ENCODE peak calls at places on chromosomes 2 and 18, in seven cellular contexts. P is fibroblast of lung, T is mammary epithelial cell, S is K562, Q is H1, A is neural progenitor cell, L is endothelial cell of umbilical vein. D is an unnamed sample. For H3K9me3, the result is how much of the 10 kb centered on the place peaks cover.

GRCh38 chr2:211405036-211405435 is 848.6 kb downstream of the CPS1 start:
- DNase-seq in P (no peak), T (no peak), S (no peak), Q (no peak), A (no peak), L (no peak), D (no peak)

GRCh38 chr2:241835605-241836004 is 23.1 kb downstream of the PDCD1 start:
- DNase-seq in P (peak), T (no peak), S (no peak), Q (no peak), A (no peak), L (no peak), D (peak)

GRCh38 chr2:8030694-8031303 is 651.1 kb upstream of the ID2 start:
- DNase-seq in P (no peak), T (peak), S (no peak), Q (no peak), A (no peak), L (no peak), D (no peak)

GRCh38 chr2:232502513-232502900 is 14.9 kb upstream of the ECEL1 start:
- DNase-seq in P (no peak), T (no peak), S (no peak), Q (no peak), A (no peak), L (no peak), D (no peak)

GRCh38 chr2:168060956-168061750 is 186.2 kb downstream of the STK39 start:
- DNase-seq in P (peak), T (peak), S (no peak), Q (no peak), A (no peak), L (no peak), D (peak)

GRCh38 chr2:241069821-241070281 is 32.2 kb downstream of the MTERF4 start:
- DNase-seq in P (no peak), T (no peak), S (no peak), Q (no peak), A (no peak), L (no peak), D (no peak)

GRCh38 chr18:45556217-45556616 is 59.1 kb upstream of the SLC14A2 start:
- DNase-seq in P (no peak), T (no peak), S (peak), Q (no peak), A (no peak), L (no peak), D (no peak)

GRCh38 chr2:152134488-152135280 is 35.8 kb upstream of the CACNB4 start:
- DNase-seq in P (peak), T (peak), S (peak), Q (no peak), A (no peak), L (peak), D (peak)

GRCh38 chr18:22700920-22701319 is 232.2 kb upstream of the RBBP8 start:
- DNase-seq in P (no peak), T (no peak), S (no peak), Q (no peak), A (no peak), L (no peak), D (no peak)

DNA sequence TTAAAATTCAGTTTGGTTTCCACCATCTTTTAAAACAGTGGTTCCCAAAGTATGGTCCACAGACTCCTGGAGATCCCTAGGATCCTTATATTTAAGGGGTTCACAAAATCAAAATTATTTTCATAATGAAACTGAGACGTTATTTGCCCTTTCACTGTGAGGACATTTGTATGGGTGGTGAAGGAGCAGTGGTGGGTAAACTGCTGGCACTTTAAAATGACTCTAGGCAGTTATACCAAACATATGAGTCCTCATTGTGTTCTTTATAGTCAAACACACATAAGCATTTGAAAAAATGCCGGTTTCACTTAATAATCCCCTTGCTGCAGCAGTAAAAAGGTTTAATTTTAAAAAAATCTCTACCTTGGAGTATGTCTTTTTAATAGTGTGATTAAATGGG is 7.2 kb downstream of the SMAD4 start:
- DNase-seq in P (no peak), T (no peak), S (no peak), Q (no peak), A (no peak), L (no peak), D (no peak)
- H3K9ac ChIP-seq in P (no peak), T (no peak), S (no peak), Q (no peak), A (no peak), L (no peak), D (no peak)

DNA sequence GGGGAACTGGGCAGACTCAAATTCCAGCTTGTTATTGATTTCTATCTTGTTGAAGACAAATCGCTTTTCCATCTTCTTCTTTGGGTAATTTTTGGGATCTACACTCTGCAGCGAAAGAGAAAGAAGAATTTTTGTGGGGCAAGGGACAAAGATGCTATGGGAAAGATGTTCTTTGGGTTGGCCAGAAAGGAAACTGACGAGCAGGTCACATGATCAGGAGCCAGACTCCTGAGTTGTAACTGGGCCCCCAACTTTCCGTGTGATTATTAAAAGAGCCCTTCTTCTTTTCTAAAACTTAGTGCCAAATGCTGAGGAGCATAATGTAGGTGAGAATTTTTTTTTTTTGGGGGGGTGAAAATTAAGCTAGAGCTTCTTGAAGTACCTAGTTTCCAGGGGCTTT is 6.1 kb downstream of the IL1B start:
- DNase-seq in P (no peak), T (no peak), S (no peak), Q (no peak), A (no peak), L (no peak), D (no peak)
- H3K9me3 ChIP-seq in P (under half), T (under half), S (under half), Q (under half), A (under half), L (under half), D (under half)

DNA sequence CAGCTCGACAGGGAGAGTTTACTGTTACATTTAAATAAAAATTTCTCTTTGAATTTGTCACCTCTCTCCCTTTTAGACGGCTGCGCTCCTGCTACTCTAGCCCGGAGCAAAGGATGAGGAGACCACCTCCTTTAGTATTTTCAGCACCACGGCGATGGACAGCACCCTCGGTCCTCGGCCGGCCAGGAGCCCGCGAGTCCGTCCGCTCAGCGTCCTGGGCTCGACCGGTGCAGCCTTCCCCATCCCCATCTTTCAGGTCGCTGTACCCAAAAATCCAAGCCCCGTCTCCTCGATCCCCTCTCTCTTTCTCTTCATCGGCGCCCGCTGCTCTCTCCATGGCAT is 831 bp downstream of the CELF4 start:
- DNase-seq in P (peak), T (peak), S (peak), Q (peak), A (peak), L (peak), D (peak)
- TF ChIP-seq EZH2 in P (no peak), T (no peak), S (no peak), Q (no peak), A (no peak), L (no peak), D (no peak)

DNA sequence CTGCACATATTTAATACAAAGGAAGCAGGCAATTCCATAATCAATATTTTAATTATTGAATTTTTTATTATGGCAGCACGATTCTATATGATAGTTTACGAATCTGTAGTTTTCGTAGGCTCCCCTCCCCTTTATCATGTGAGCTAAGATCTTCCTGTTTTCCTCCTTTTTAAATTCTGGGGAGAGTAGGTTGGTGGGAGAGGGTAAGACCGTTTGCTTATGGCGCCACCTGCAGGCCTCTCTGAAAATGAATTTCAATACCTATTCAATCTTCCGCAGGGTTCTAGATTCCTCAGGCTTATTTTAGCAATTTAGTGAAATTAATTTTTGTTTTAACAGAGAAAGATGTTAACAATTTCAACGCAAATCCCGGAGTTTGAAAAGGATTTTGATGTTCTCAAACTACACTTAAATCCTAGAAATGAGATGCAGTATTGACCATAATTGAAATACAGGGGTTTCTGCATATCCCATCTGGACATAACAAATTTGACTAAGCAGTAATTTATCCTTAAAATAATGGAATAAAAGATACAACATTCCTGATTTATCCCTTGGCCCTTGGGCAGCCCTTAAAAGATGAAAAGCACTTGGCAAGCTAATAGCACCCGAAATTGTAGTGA is 12.8 kb upstream of the GBX2 start:
- DNase-seq in P (peak), T (no peak), S (peak), Q (peak), A (peak), L (peak), D (peak)
- H3K9ac ChIP-seq in P (no peak), T (no peak), S (no peak), Q (no peak), A (no peak), L (peak), D (no peak)